ENCODE peak calls at places on chromosomes 4 and X, in four cellular contexts. One of them, this sample, is unnamed.

GRCh38 chrX:103817502-103817901 is 14.6 kb downstream of the RAB9B start:
- DNase-seq in cardiac fibroblast: peak; percentile 61
- DNase-seq in left cardiac atrium: no peak
- DNase-seq in IMR-90: peak; percentile 42
- DNase-seq in this sample: no peak

GRCh38 chr4:157012781-157013180 is 41.2 kb upstream of the PDGFC start:
- DNase-seq in left cardiac atrium: no peak
- DNase-seq in IMR-90: peak; percentile 79
- DNase-seq in cardiac fibroblast: peak; percentile 52
- DNase-seq in this sample: no peak

GRCh38 chrX:149830192-149830873 is 48.6 kb downstream of the MAGEA9 start:
- DNase-seq in cardiac fibroblast: peak; percentile 22
- DNase-seq in IMR-90: peak; percentile 17
- DNase-seq in left cardiac atrium: no peak
- DNase-seq in this sample: no peak

GRCh38 chr4:52716364-52717151 is 34.7 kb downstream of the ERVMER34-1 start:
- DNase-seq in cardiac fibroblast: no peak
- DNase-seq in IMR-90: no peak
- DNase-seq in left cardiac atrium: no peak
- DNase-seq in this sample: no peak

GRCh38 chr4:156377036-156377700 is 423.5 kb upstream of the CTSO start:
- DNase-seq in cardiac fibroblast: peak; percentile 69
- DNase-seq in left cardiac atrium: no peak
- DNase-seq in IMR-90: peak; percentile 64
- DNase-seq in this sample: peak; percentile 84

GRCh38 chr4:65482410-65482809 is 187.9 kb downstream of the EPHA5 start:
- DNase-seq in IMR-90: no peak
- DNase-seq in left cardiac atrium: no peak
- DNase-seq in cardiac fibroblast: peak; percentile 69
- DNase-seq in this sample: no peak

GRCh38 chr4:52572936-52573485 is 86.1 kb downstream of the USP46 start:
- DNase-seq in cardiac fibroblast: peak; percentile 74
- DNase-seq in left cardiac atrium: no peak
- DNase-seq in IMR-90: peak; percentile 90
- DNase-seq in this sample: peak; percentile 44

GRCh38 chrX:44954562-44954961 is 81.6 kb downstream of the KDM6A start:
- DNase-seq in left cardiac atrium: no peak
- DNase-seq in IMR-90: no peak
- DNase-seq in cardiac fibroblast: no peak
- DNase-seq in this sample: no peak

GRCh38 chrX:132407704-132408103 is 81.1 kb downstream of the MBNL3 start:
- DNase-seq in cardiac fibroblast: no peak
- DNase-seq in IMR-90: no peak
- DNase-seq in left cardiac atrium: no peak
- DNase-seq in this sample: no peak

GRCh38 chrX:24026403-24026801 is 584 bp downstream of the KLHL15 start:
- DNase-seq in cardiac fibroblast: no peak
- DNase-seq in IMR-90: no peak
- DNase-seq in left cardiac atrium: no peak
- DNase-seq in this sample: no peak

This sample was measured in foreskin melanocyte.